ENCODE peak calls at places on chromosomes 16 and 17, in ten cellular contexts. V is stimulated activated naive CD4-positive, alpha-beta T cell; I is nucleus accumbens; A is fibroblast of mammary gland; R is GM23338; C is hypothalamus; H is hepatic stellate cell; B is stimulated activated CD4-positive, alpha-beta T cell treated with anti-CD3 and anti-CD28 coated beads, Interleukin-4, amount 100 ng/mL, for 48 hours; T is WERI-Rb-1; Y is T-helper 9 cell. N is an unnamed sample.
A peak's percentile ranks its signal among the peaks of the same experiment; 100 is the strongest.

GRCh38 chr17:55067697-55068439 is 99.3 kb downstream of the STXBP4 start:
- DNase-seq in V (no peak), I (no peak), A (peak; percentile 59), R (no peak), C (no peak), H (no peak), B (no peak), T (no peak), Y (no peak), N (no peak)

GRCh38 chr17:29959658-29960337 is 18.4 kb downstream of the EFCAB5 start:
- DNase-seq in V (no peak), I (no peak), A (peak; percentile 25), R (no peak), C (no peak), H (no peak), B (no peak), T (no peak), Y (no peak), N (no peak)

GRCh38 chr17:79633154-79633553 is 22.3 kb upstream of the RBFOX3 start:
- DNase-seq in V (no peak), I (no peak), A (no peak), R (no peak), C (no peak), H (no peak), B (no peak), T (peak; percentile 8), Y (no peak), N (no peak)

GRCh38 chr16:86044241-86044671 is 145.3 kb downstream of the IRF8 start:
- DNase-seq in V (peak; percentile 10), I (no peak), A (peak; percentile 38), R (peak; percentile 92), C (no peak), H (peak; percentile 70), B (peak; percentile 60), T (peak; percentile 43), Y (peak; percentile 12), N (peak; percentile 86)

GRCh38 chr17:82865996-82866395 is 26.2 kb upstream of the ZNF750 start:
- DNase-seq in V (no peak), I (no peak), A (no peak), R (no peak), C (no peak), H (no peak), B (no peak), T (no peak), Y (no peak), N (no peak)

GRCh38 chr16:87344165-87344930 is 27.2 kb upstream of the C16orf95 start:
- DNase-seq in V (no peak), I (no peak), A (no peak), R (no peak), C (no peak), H (no peak), B (no peak), T (no peak), Y (no peak), N (no peak)

GRCh38 chr17:72205357-72205756 is 84.5 kb downstream of the SOX9 start:
- DNase-seq in V (no peak), I (peak; percentile 54), A (no peak), R (no peak), C (peak; percentile 18), H (no peak), B (no peak), T (no peak), Y (no peak), N (peak; percentile 72)

GRCh38 chr17:16377804-16378400 is 3.0 kb upstream of the UBB start:
- DNase-seq in V (no peak), I (no peak), A (peak; percentile 89), R (no peak), C (no peak), H (no peak), B (no peak), T (no peak), Y (no peak), N (no peak)

GRCh38 chr16:85645021-85645589 is 32.0 kb downstream of the GSE1 start:
- DNase-seq in V (no peak), I (no peak), A (no peak), R (no peak), C (no peak), H (no peak), B (no peak), T (no peak), Y (no peak), N (no peak)